ENCODE peak calls at places on chromosomes 4 and X, in ten cellular contexts. Q is left colon; N is stimulated activated CD4-positive, alpha-beta T cell treated with anti-CD3 and anti-CD28 coated beads, Interleukin-2, amount 100 ng/mL, for 48 hours; T is glutamatergic neuron; K is NCI-H1694; F is NCI-H187; O is AG20443; H is activated T-cell treated with anti-CD3 and anti-CD28 coated beads for 48 hours; R is stomach; U is endothelial cell. M is an unnamed sample.

GRCh38 chr4:129342820-129343219 is 246.9 kb downstream of the C4orf33 start:
- DNase-seq in Q (no peak), N (no peak), T (no peak), K (no peak), F (no peak), O (peak; percentile 68), H (no peak), R (no peak), U (no peak), M (no peak)

GRCh38 chrX:29903365-29903764 is 312.0 kb upstream of the MAGEB2 start:
- DNase-seq in Q (no peak), N (no peak), T (no peak), K (no peak), F (no peak), O (peak; percentile 7), H (no peak), R (no peak), U (no peak), M (no peak)

GRCh38 chr4:74504212-74504611 is 59.3 kb downstream of the AREG start:
- DNase-seq in Q (no peak), N (no peak), T (no peak), K (no peak), F (no peak), O (no peak), H (no peak), R (no peak), U (no peak), M (no peak)

GRCh38 chrX:140337263-140337662 is 167.6 kb downstream of the SOX3 start:
- DNase-seq in Q (no peak), N (no peak), T (no peak), K (no peak), F (no peak), O (no peak), H (no peak), R (no peak), U (no peak), M (no peak)

GRCh38 chr4:181659202-181659601 is 584.0 kb upstream of the TENM3 start:
- DNase-seq in Q (no peak), N (no peak), T (no peak), K (no peak), F (no peak), O (no peak), H (no peak), R (no peak), U (no peak), M (no peak)

GRCh38 chr4:24795666-24796381 is 451 bp downstream of the SOD3 start:
- DNase-seq in Q (no peak), N (no peak), T (no peak), K (no peak), F (no peak), O (no peak), H (no peak), R (no peak), U (no peak), M (no peak)

GRCh38 chr4:126856906-126857305 is 775.9 kb upstream of the INTU start:
- DNase-seq in Q (no peak), N (no peak), T (no peak), K (no peak), F (no peak), O (no peak), H (no peak), R (no peak), U (no peak), M (no peak)

GRCh38 chrX:136055651-136056221 is 70.5 kb downstream of the SLC9A6 start:
- DNase-seq in Q (peak; percentile 34), N (no peak), T (no peak), K (no peak), F (no peak), O (peak; percentile 62), H (no peak), R (no peak), U (no peak), M (no peak)

GRCh38 chr4:16705341-16705740 is 193.1 kb downstream of the LDB2 start:
- DNase-seq in Q (no peak), N (no peak), T (peak; percentile 64), K (no peak), F (no peak), O (no peak), H (no peak), R (no peak), U (no peak), M (no peak)

GRCh38 chr4:76611164-76611563 is 176.1 kb downstream of the SHROOM3 start:
- DNase-seq in Q (no peak), N (no peak), T (no peak), K (no peak), F (no peak), O (no peak), H (no peak), R (no peak), U (no peak), M (no peak)

GRCh38 chr4:101217353-101218031 is 129.8 kb downstream of the PPP3CA start:
- DNase-seq in Q (no peak), N (no peak), T (no peak), K (no peak), F (no peak), O (peak; percentile 47), H (no peak), R (no peak), U (no peak), M (no peak)

GRCh38 chr4:168632246-168632832 is 135.5 kb downstream of the PALLD start:
- DNase-seq in Q (no peak), N (no peak), T (no peak), K (no peak), F (no peak), O (no peak), H (no peak), R (no peak), U (no peak), M (peak; percentile 58)

GRCh38 chr4:61068745-61069144 is 131.4 kb upstream of the ADGRL3 start:
- DNase-seq in Q (no peak), N (no peak), T (no peak), K (no peak), F (peak; percentile 34), O (no peak), H (no peak), R (no peak), U (no peak), M (no peak)

M was measured in retina.